ENCODE peak calls at places on chromosomes 16 and 17, in eight cellular contexts. One of them, this sample, is unnamed.

GRCh38 chr16:53775821-53776431 is 72.0 kb downstream of the FTO start:
- DNase-seq in fibroblast of lung: peak
- DNase-seq in fibroblast of the conjunctiva: peak
- DNase-seq in cardiac fibroblast: peak
- DNase-seq in omental fat pad: peak
- DNase-seq in BE2C: no peak
- DNase-seq in mesendoderm: peak
- DNase-seq in myocyte: peak
- DNase-seq in this sample: peak

GRCh38 chr17:62703776-62704380 is 76.4 kb downstream of the MRC2 start:
- DNase-seq in myocyte: peak
- DNase-seq in fibroblast of the conjunctiva: peak
- DNase-seq in cardiac fibroblast: peak
- DNase-seq in omental fat pad: no peak
- DNase-seq in mesendoderm: peak
- DNase-seq in fibroblast of lung: peak
- DNase-seq in BE2C: peak
- DNase-seq in this sample: peak

GRCh38 chr17:7296189-7296861 is 1.9 kb upstream of the YBX2 start:
- DNase-seq in cardiac fibroblast: peak
- DNase-seq in BE2C: peak
- DNase-seq in mesendoderm: peak
- DNase-seq in fibroblast of lung: peak
- DNase-seq in fibroblast of the conjunctiva: peak
- DNase-seq in myocyte: peak
- DNase-seq in omental fat pad: no peak
- DNase-seq in this sample: peak

GRCh38 chr16:68450741-68451140 is 2.4 kb upstream of the SMPD3 start:
- DNase-seq in BE2C: no peak
- DNase-seq in myocyte: no peak
- DNase-seq in fibroblast of lung: no peak
- DNase-seq in fibroblast of the conjunctiva: no peak
- DNase-seq in omental fat pad: no peak
- DNase-seq in mesendoderm: no peak
- DNase-seq in cardiac fibroblast: no peak
- DNase-seq in this sample: peak

GRCh38 chr17:57868007-57868774 is 18.3 kb upstream of the MRPS23 start:
- DNase-seq in myocyte: peak
- DNase-seq in fibroblast of lung: peak
- DNase-seq in omental fat pad: no peak
- DNase-seq in mesendoderm: peak
- DNase-seq in cardiac fibroblast: peak
- DNase-seq in BE2C: peak
- DNase-seq in fibroblast of the conjunctiva: peak
- DNase-seq in this sample: peak

GRCh38 chr16:67517661-67518423 is 10.8 kb upstream of the RIPOR1 start:
- DNase-seq in BE2C: no peak
- DNase-seq in myocyte: no peak
- DNase-seq in fibroblast of the conjunctiva: no peak
- DNase-seq in cardiac fibroblast: no peak
- DNase-seq in mesendoderm: no peak
- DNase-seq in omental fat pad: no peak
- DNase-seq in fibroblast of lung: no peak
- DNase-seq in this sample: no peak

GRCh38 chr16:56729351-56729735 is 586 bp upstream of the NUP93 start:
- DNase-seq in fibroblast of lung: no peak
- DNase-seq in mesendoderm: no peak
- DNase-seq in fibroblast of the conjunctiva: no peak
- DNase-seq in cardiac fibroblast: no peak
- DNase-seq in omental fat pad: no peak
- DNase-seq in BE2C: no peak
- DNase-seq in myocyte: no peak
- DNase-seq in this sample: no peak

GRCh38 chr17:80870401-80870800 is 121.2 kb upstream of the CHMP6 start:
- DNase-seq in mesendoderm: no peak
- DNase-seq in BE2C: peak
- DNase-seq in cardiac fibroblast: no peak
- DNase-seq in myocyte: no peak
- DNase-seq in fibroblast of lung: no peak
- DNase-seq in fibroblast of the conjunctiva: no peak
- DNase-seq in omental fat pad: no peak
- DNase-seq in this sample: peak

GRCh38 chr17:13421581-13421980 is 180.1 kb downstream of the HS3ST3A1 start:
- DNase-seq in fibroblast of lung: peak
- DNase-seq in cardiac fibroblast: peak
- DNase-seq in omental fat pad: no peak
- DNase-seq in mesendoderm: no peak
- DNase-seq in myocyte: peak
- DNase-seq in fibroblast of the conjunctiva: no peak
- DNase-seq in BE2C: no peak
- DNase-seq in this sample: peak

GRCh38 chr17:29018788-29019474 is 13.1 kb upstream of the SEZ6 start:
- DNase-seq in fibroblast of the conjunctiva: no peak
- DNase-seq in fibroblast of lung: no peak
- DNase-seq in mesendoderm: peak
- DNase-seq in myocyte: no peak
- DNase-seq in omental fat pad: no peak
- DNase-seq in BE2C: no peak
- DNase-seq in cardiac fibroblast: no peak
- DNase-seq in this sample: no peak

GRCh38 chr16:83929811-83930555 is 23.1 kb upstream of the OSGIN1 start:
- DNase-seq in omental fat pad: no peak
- DNase-seq in cardiac fibroblast: no peak
- DNase-seq in fibroblast of the conjunctiva: no peak
- DNase-seq in fibroblast of lung: no peak
- DNase-seq in myocyte: no peak
- DNase-seq in BE2C: no peak
- DNase-seq in mesendoderm: no peak
- DNase-seq in this sample: no peak

GRCh38 chr17:20315321-20315720 is 152.0 kb downstream of the LGALS9B start:
- DNase-seq in BE2C: no peak
- DNase-seq in omental fat pad: no peak
- DNase-seq in mesendoderm: no peak
- DNase-seq in fibroblast of lung: no peak
- DNase-seq in cardiac fibroblast: no peak
- DNase-seq in fibroblast of the conjunctiva: no peak
- DNase-seq in myocyte: peak
- DNase-seq in this sample: no peak

GRCh38 chr17:488993-489757 is 136.6 kb upstream of the RPH3AL start:
- DNase-seq in cardiac fibroblast: no peak
- DNase-seq in omental fat pad: no peak
- DNase-seq in myocyte: peak
- DNase-seq in fibroblast of the conjunctiva: no peak
- DNase-seq in mesendoderm: peak
- DNase-seq in fibroblast of lung: peak
- DNase-seq in BE2C: no peak
- DNase-seq in this sample: peak

GRCh38 chr16:48950184-48950583 is 331.5 kb downstream of the CBLN1 start:
- DNase-seq in omental fat pad: no peak
- DNase-seq in cardiac fibroblast: no peak
- DNase-seq in BE2C: no peak
- DNase-seq in fibroblast of lung: no peak
- DNase-seq in fibroblast of the conjunctiva: no peak
- DNase-seq in mesendoderm: no peak
- DNase-seq in myocyte: no peak
- DNase-seq in this sample: peak

GRCh38 chr16:78216166-78216745 is 116.8 kb downstream of the WWOX start:
- DNase-seq in myocyte: no peak
- DNase-seq in mesendoderm: no peak
- DNase-seq in BE2C: no peak
- DNase-seq in cardiac fibroblast: no peak
- DNase-seq in fibroblast of lung: no peak
- DNase-seq in omental fat pad: no peak
- DNase-seq in fibroblast of the conjunctiva: no peak
- DNase-seq in this sample: no peak

GRCh38 chr17:44464037-44464436 is 39.2 kb downstream of the GPATCH8 start:
- DNase-seq in myocyte: no peak
- DNase-seq in fibroblast of the conjunctiva: no peak
- DNase-seq in mesendoderm: no peak
- DNase-seq in omental fat pad: no peak
- DNase-seq in BE2C: no peak
- DNase-seq in cardiac fibroblast: peak
- DNase-seq in fibroblast of lung: no peak
- DNase-seq in this sample: peak

GRCh38 chr16:85716680-85717038 is 27.9 kb upstream of the GINS2 start:
- DNase-seq in cardiac fibroblast: no peak
- DNase-seq in BE2C: peak
- DNase-seq in omental fat pad: no peak
- DNase-seq in fibroblast of the conjunctiva: no peak
- DNase-seq in myocyte: no peak
- DNase-seq in mesendoderm: no peak
- DNase-seq in fibroblast of lung: no peak
- DNase-seq in this sample: peak

GRCh38 chr17:1997587-1998425 is 27.3 kb downstream of the RTN4RL1 start:
- DNase-seq in cardiac fibroblast: no peak
- DNase-seq in omental fat pad: no peak
- DNase-seq in mesendoderm: peak
- DNase-seq in myocyte: no peak
- DNase-seq in fibroblast of lung: no peak
- DNase-seq in fibroblast of the conjunctiva: no peak
- DNase-seq in BE2C: no peak
- DNase-seq in this sample: no peak

GRCh38 chr16:9297437-9298113 is 206.1 kb downstream of the HAPSTR1 start:
- DNase-seq in BE2C: peak
- DNase-seq in omental fat pad: no peak
- DNase-seq in myocyte: no peak
- DNase-seq in cardiac fibroblast: peak
- DNase-seq in mesendoderm: peak
- DNase-seq in fibroblast of the conjunctiva: no peak
- DNase-seq in fibroblast of lung: no peak
- DNase-seq in this sample: peak

GRCh38 chr17:76121932-76122383 is 18.4 kb upstream of the EXOC7 start:
- DNase-seq in myocyte: no peak
- DNase-seq in fibroblast of lung: no peak
- DNase-seq in cardiac fibroblast: peak
- DNase-seq in BE2C: no peak
- DNase-seq in fibroblast of the conjunctiva: no peak
- DNase-seq in mesendoderm: peak
- DNase-seq in omental fat pad: no peak
- DNase-seq in this sample: no peak

GRCh38 chr16:69077251-69077650 is 28.2 kb upstream of the HAS3 start:
- DNase-seq in fibroblast of the conjunctiva: no peak
- DNase-seq in myocyte: peak
- DNase-seq in cardiac fibroblast: peak
- DNase-seq in mesendoderm: no peak
- DNase-seq in BE2C: no peak
- DNase-seq in fibroblast of lung: no peak
- DNase-seq in omental fat pad: no peak
- DNase-seq in this sample: no peak

GRCh38 chr16:78416400-78416799 is 316.9 kb downstream of the WWOX start:
- DNase-seq in BE2C: no peak
- DNase-seq in mesendoderm: no peak
- DNase-seq in fibroblast of lung: no peak
- DNase-seq in fibroblast of the conjunctiva: no peak
- DNase-seq in cardiac fibroblast: no peak
- DNase-seq in myocyte: no peak
- DNase-seq in omental fat pad: no peak
- DNase-seq in this sample: no peak

GRCh38 chr17:59149841-59150511 is 5.0 kb downstream of the SKA2 start:
- DNase-seq in BE2C: no peak
- DNase-seq in fibroblast of lung: no peak
- DNase-seq in mesendoderm: no peak
- DNase-seq in omental fat pad: no peak
- DNase-seq in myocyte: no peak
- DNase-seq in cardiac fibroblast: no peak
- DNase-seq in fibroblast of the conjunctiva: no peak
- DNase-seq in this sample: no peak

GRCh38 chr17:48004973-48005372 is 32.6 kb downstream of the COPZ2 start:
- DNase-seq in fibroblast of lung: no peak
- DNase-seq in myocyte: peak
- DNase-seq in BE2C: peak
- DNase-seq in cardiac fibroblast: no peak
- DNase-seq in omental fat pad: no peak
- DNase-seq in mesendoderm: no peak
- DNase-seq in fibroblast of the conjunctiva: no peak
- DNase-seq in this sample: no peak

GRCh38 chr17:1498869-1499268 is 6.4 kb upstream of the MYO1C start:
- DNase-seq in myocyte: peak
- DNase-seq in omental fat pad: no peak
- DNase-seq in mesendoderm: no peak
- DNase-seq in fibroblast of lung: peak
- DNase-seq in cardiac fibroblast: peak
- DNase-seq in BE2C: no peak
- DNase-seq in fibroblast of the conjunctiva: no peak
- DNase-seq in this sample: peak

GRCh38 chr16:86231321-86231995 is 278.9 kb upstream of the FOXF1 start:
- DNase-seq in mesendoderm: no peak
- DNase-seq in myocyte: no peak
- DNase-seq in fibroblast of the conjunctiva: no peak
- DNase-seq in cardiac fibroblast: no peak
- DNase-seq in omental fat pad: no peak
- DNase-seq in fibroblast of lung: no peak
- DNase-seq in BE2C: no peak
- DNase-seq in this sample: peak

GRCh38 chr17:14845562-14846335 is 419.4 kb downstream of the PMP22 start:
- DNase-seq in fibroblast of the conjunctiva: no peak
- DNase-seq in mesendoderm: no peak
- DNase-seq in BE2C: no peak
- DNase-seq in omental fat pad: no peak
- DNase-seq in fibroblast of lung: no peak
- DNase-seq in myocyte: peak
- DNase-seq in cardiac fibroblast: peak
- DNase-seq in this sample: peak

GRCh38 chr17:63035271-63035670 is 69.2 kb downstream of the TANC2 start:
- DNase-seq in cardiac fibroblast: peak
- DNase-seq in omental fat pad: no peak
- DNase-seq in fibroblast of lung: peak
- DNase-seq in mesendoderm: no peak
- DNase-seq in myocyte: peak
- DNase-seq in fibroblast of the conjunctiva: peak
- DNase-seq in BE2C: no peak
- DNase-seq in this sample: peak

GRCh38 chr16:67685388-67686112 is 18.9 kb downstream of the C16orf86 start:
- DNase-seq in mesendoderm: no peak
- DNase-seq in fibroblast of lung: no peak
- DNase-seq in omental fat pad: no peak
- DNase-seq in cardiac fibroblast: no peak
- DNase-seq in myocyte: no peak
- DNase-seq in fibroblast of the conjunctiva: no peak
- DNase-seq in BE2C: no peak
- DNase-seq in this sample: no peak

GRCh38 chr16:57123216-57123968 is 31.0 kb downstream of the CPNE2 start:
- DNase-seq in fibroblast of lung: no peak
- DNase-seq in omental fat pad: no peak
- DNase-seq in fibroblast of the conjunctiva: no peak
- DNase-seq in myocyte: peak
- DNase-seq in BE2C: no peak
- DNase-seq in mesendoderm: no peak
- DNase-seq in cardiac fibroblast: no peak
- DNase-seq in this sample: no peak